ENCODE peak calls at places on chromosomes 3 and 15, in six cellular contexts. One of them, this sample, is unnamed.
A peak's percentile ranks its signal among the peaks of the same experiment; 100 is the strongest.

GRCh38 chr3:125129512-125129962 is 73.7 kb upstream of the HEG1 start:
- DNase-seq in AG04450: peak; percentile 96
- DNase-seq in sigmoid colon: peak; percentile 91
- DNase-seq in RPMI7951: peak; percentile 99
- DNase-seq in BE2C: peak; percentile 62
- DNase-seq in RPMI8226: no peak
- DNase-seq in this sample: peak; percentile 99

GRCh38 chr3:126432901-126433480 is 38.3 kb downstream of the CFAP100 start:
- DNase-seq in RPMI7951: no peak
- DNase-seq in BE2C: no peak
- DNase-seq in AG04450: no peak
- DNase-seq in RPMI8226: no peak
- DNase-seq in sigmoid colon: peak; percentile 48
- DNase-seq in this sample: no peak

GRCh38 chr3:33858131-33858530 is 59.7 kb downstream of the PDCD6IP start:
- DNase-seq in RPMI8226: no peak
- DNase-seq in RPMI7951: no peak
- DNase-seq in BE2C: no peak
- DNase-seq in sigmoid colon: no peak
- DNase-seq in AG04450: no peak
- DNase-seq in this sample: no peak

GRCh38 chr3:58074997-58075396 is 66.8 kb downstream of the FLNB start:
- DNase-seq in AG04450: no peak
- DNase-seq in BE2C: no peak
- DNase-seq in RPMI7951: no peak
- DNase-seq in RPMI8226: no peak
- DNase-seq in sigmoid colon: no peak
- DNase-seq in this sample: no peak

GRCh38 chr3:71582612-71583568 is 638 bp downstream of the FOXP1 start:
- DNase-seq in sigmoid colon: peak; percentile 88
- DNase-seq in RPMI8226: peak; percentile 22
- DNase-seq in BE2C: peak; percentile 69
- DNase-seq in AG04450: no peak
- DNase-seq in RPMI7951: peak; percentile 55
- DNase-seq in this sample: peak; percentile 69

GRCh38 chr3:151395806-151396205 is 11.3 kb upstream of the P2RY12 start:
- DNase-seq in AG04450: no peak
- DNase-seq in RPMI8226: no peak
- DNase-seq in RPMI7951: peak; percentile 76
- DNase-seq in BE2C: no peak
- DNase-seq in sigmoid colon: no peak
- DNase-seq in this sample: no peak

GRCh38 chr3:80244390-80244789 is 476.6 kb upstream of the ROBO1 start:
- DNase-seq in RPMI8226: no peak
- DNase-seq in BE2C: no peak
- DNase-seq in RPMI7951: no peak
- DNase-seq in AG04450: peak; percentile 8
- DNase-seq in sigmoid colon: no peak
- DNase-seq in this sample: peak; percentile 93

GRCh38 chr3:70658779-70659310 is 346.4 kb upstream of the MDFIC2 start:
- DNase-seq in BE2C: no peak
- DNase-seq in sigmoid colon: no peak
- DNase-seq in RPMI8226: no peak
- DNase-seq in RPMI7951: peak; percentile 1
- DNase-seq in AG04450: no peak
- DNase-seq in this sample: no peak

GRCh38 chr3:30766522-30766921 is 127.9 kb downstream of the GADL1 start:
- DNase-seq in sigmoid colon: no peak
- DNase-seq in RPMI8226: no peak
- DNase-seq in AG04450: no peak
- DNase-seq in RPMI7951: no peak
- DNase-seq in BE2C: no peak
- DNase-seq in this sample: no peak

GRCh38 chr15:81394609-81395008 is 20.6 kb upstream of the TMC3 start:
- DNase-seq in BE2C: no peak
- DNase-seq in RPMI7951: no peak
- DNase-seq in AG04450: no peak
- DNase-seq in sigmoid colon: no peak
- DNase-seq in RPMI8226: no peak
- DNase-seq in this sample: no peak

GRCh38 chr3:132083583-132084372 is 49.0 kb upstream of the CPNE4 start:
- DNase-seq in sigmoid colon: no peak
- DNase-seq in BE2C: no peak
- DNase-seq in RPMI7951: peak; percentile 60
- DNase-seq in AG04450: no peak
- DNase-seq in RPMI8226: no peak
- DNase-seq in this sample: peak; percentile 63

GRCh38 chr3:140842984-140843649 is 98.5 kb upstream of the SLC25A36 start:
- DNase-seq in RPMI8226: peak; percentile 93
- DNase-seq in BE2C: no peak
- DNase-seq in AG04450: no peak
- DNase-seq in sigmoid colon: no peak
- DNase-seq in RPMI7951: no peak
- DNase-seq in this sample: no peak

GRCh38 chr3:47910777-47911440 is 105.3 kb downstream of the MAP4 start:
- DNase-seq in sigmoid colon: no peak
- DNase-seq in AG04450: peak; percentile 70
- DNase-seq in RPMI7951: peak; percentile 92
- DNase-seq in RPMI8226: no peak
- DNase-seq in BE2C: peak; percentile 37
- DNase-seq in this sample: peak; percentile 90